ENCODE peak calls at places on chromosomes 4 and X, in five cellular contexts. N is lower lobe of right lung, T is body of pancreas, H is cardiac muscle cell, A is spleen. J is an unnamed sample.

GRCh38 chrX:112587194-112587593 is 92.5 kb downstream of the LHFPL1 start:
- DNase-seq in N (no peak), T (no peak), H (no peak), A (no peak), J (no peak)

GRCh38 chr4:37594095-37594494 is 92.1 kb downstream of the RELL1 start:
- DNase-seq in N (no peak), T (no peak), H (no peak), A (no peak), J (no peak)

GRCh38 chrX:46929439-46930018 is 17.3 kb downstream of the JADE3 start:
- DNase-seq in N (no peak), T (no peak), H (peak; percentile 17), A (no peak), J (no peak)

GRCh38 chr4:138609943-138610350 is 367.8 kb upstream of the SLC7A11 start:
- DNase-seq in N (no peak), T (no peak), H (peak; percentile 77), A (no peak), J (no peak)

GRCh38 chr4:113499696-113500095 is 261.8 kb downstream of the CAMK2D start:
- DNase-seq in N (no peak), T (peak; percentile 5), H (peak; percentile 65), A (no peak), J (no peak)

GRCh38 chr4:80611366-80611765 is 275.8 kb downstream of the CFAP299 start:
- DNase-seq in N (no peak), T (no peak), H (no peak), A (no peak), J (no peak)

GRCh38 chr4:132614682-132615081 is 534.4 kb upstream of the PCDH10 start:
- DNase-seq in N (no peak), T (no peak), H (peak; percentile 22), A (no peak), J (no peak)

GRCh38 chr4:96293806-96294205 is 453.9 kb downstream of the PDHA2 start:
- DNase-seq in N (no peak), T (no peak), H (no peak), A (no peak), J (no peak)

GRCh38 chr4:147518846-147519767 is 38.2 kb downstream of the EDNRA start:
- DNase-seq in N (peak; percentile 51), T (peak; percentile 71), H (peak; percentile 86), A (no peak), J (no peak)

GRCh38 chrX:103730746-103731508 is 20.2 kb downstream of the TMEM31 start:
- DNase-seq in N (no peak), T (peak; percentile 2), H (peak; percentile 94), A (no peak), J (no peak)

GRCh38 chr4:185651137-185651677 is 115.9 kb upstream of the PDLIM3 start:
- DNase-seq in N (no peak), T (peak; percentile 48), H (no peak), A (no peak), J (no peak)

GRCh38 chrX:39212456-39212855 is 411.2 kb downstream of the MID1IP1 start:
- DNase-seq in N (no peak), T (no peak), H (no peak), A (no peak), J (no peak)

GRCh38 chr4:75655562-75655961 is 17.6 kb downstream of the G3BP2 start:
- DNase-seq in N (no peak), T (no peak), H (no peak), A (no peak), J (no peak)

GRCh38 chrX:107936434-107936730 is 45.8 kb downstream of the TEX13B start:
- DNase-seq in N (no peak), T (no peak), H (no peak), A (no peak), J (no peak)
- H3K4me3 ChIP-seq in N (no peak overlapping the region), T (no peak overlapping the region), H (no peak overlapping the region), A (no peak overlapping the region), J (no peak overlapping the region)

GRCh38 chr4:87017580-87018061 is 82.8 kb downstream of the AFF1 start:
- DNase-seq in N (no peak), T (no peak), H (peak; percentile 88), A (no peak), J (no peak)

GRCh38 chr4:87011340-87012034 is 76.7 kb downstream of the AFF1 start:
- DNase-seq in N (no peak), T (peak; percentile 42), H (peak; percentile 90), A (no peak), J (no peak)

GRCh38 chr4:87012265-87012953 is 77.6 kb downstream of the AFF1 start:
- DNase-seq in N (no peak), T (peak; percentile 82), H (no peak), A (no peak), J (no peak)

GRCh38 chr4:87010192-87010591 is 75.4 kb downstream of the AFF1 start:
- DNase-seq in N (no peak), T (no peak), H (no peak), A (no peak), J (no peak)

DNA sequence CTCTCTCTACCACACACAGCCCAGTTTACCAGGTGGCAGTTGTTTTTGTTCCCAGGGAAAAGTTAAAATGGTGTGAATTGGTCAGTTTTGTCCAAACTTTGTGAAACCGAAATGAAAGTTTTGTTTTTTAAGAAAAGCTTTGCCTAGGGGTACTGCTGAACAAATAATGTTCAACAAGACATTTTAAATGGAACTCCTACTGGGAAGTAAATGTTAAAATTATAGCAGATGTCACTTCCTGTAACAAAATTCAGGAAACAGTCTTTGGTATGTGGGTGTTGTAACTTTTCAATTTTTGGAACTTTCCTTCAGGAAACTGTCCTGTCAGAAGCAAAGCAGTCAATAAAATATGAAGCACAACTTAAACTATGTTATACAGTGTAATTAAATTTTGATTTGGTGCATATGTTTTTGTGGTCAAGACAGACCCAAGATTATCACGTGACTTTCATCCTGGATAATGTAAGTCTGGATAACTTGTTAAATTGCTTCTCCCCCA is 79.5 kb downstream of the AFF1 start:
- DNase-seq in N (no peak), T (no peak), H (peak; percentile 74), A (no peak), J (no peak)
- H3K4me1 ChIP-seq in N (peaks cover 98% of the 10 kb centered on the region), T (peaks cover 94% of the 10 kb centered on the region), H (peaks cover 78% of the 10 kb centered on the region), A (peaks cover 82% of the 10 kb centered on the region), J (peaks cover 56% of the 10 kb centered on the region)

GRCh38 chr4:6857009-6857882 is 52.4 kb upstream of the TBC1D14 start:
- DNase-seq in N (no peak), T (no peak), H (no peak), A (no peak), J (no peak)
- H3K27ac ChIP-seq in N (no peak overlapping the region), T (no peak overlapping the region), H (peak overlapping the region; percentile 26), A (no peak overlapping the region), J (no peak overlapping the region)

GRCh38 chr4:41257257-41257900 is 651 bp downstream of the UCHL1 start:
- DNase-seq in N (peak; percentile 61), T (peak; percentile 31), H (peak; percentile 59), A (peak; percentile 75), J (peak; percentile 40)
- H3K4me3 ChIP-seq in N (peak overlapping the region; percentile 56), T (no peak overlapping the region), H (peak overlapping the region; percentile 48), A (peak overlapping the region; percentile 72), J (peak overlapping the region; percentile 38)

GRCh38 chr4:26204249-26204825 is 116.5 kb upstream of the RBPJ start:
- DNase-seq in N (no peak), T (no peak), H (no peak), A (no peak), J (no peak)
- H3K4me1 ChIP-seq in N (peaks cover 16% of the 10 kb centered on the region), T (peaks cover 34% of the 10 kb centered on the region), H (no peaks in the 10 kb centered on the region), A (no peaks in the 10 kb centered on the region), J (no peaks in the 10 kb centered on the region)